ENCODE peak calls at places on chromosomes 16 and 17, in ten cellular contexts. L is transverse colon; Q is WERI-Rb-1; R is non-pigmented ciliary epithelial cell; O is progenitor cell of endocrine pancreas; D is hippocampal formation; U is activated CD4-positive, CD25-positive, alpha-beta regulatory T cell; J is dermis microvascular lymphatic vessel endothelial cell; Z is GM23248; B is effector CD8-positive, alpha-beta T cell. S is an unnamed sample.

GRCh38 chr17:73343739-73344454 is 32.1 kb upstream of the CDC42EP4 start:
- DNase-seq in L (no peak), Q (no peak), R (no peak), O (no peak), D (no peak), U (no peak), J (no peak), Z (peak; percentile 23), B (no peak), S (no peak)

GRCh38 chr17:62816282-62816839 is 8.2 kb upstream of the MARCHF10 start:
- DNase-seq in L (no peak), Q (no peak), R (no peak), O (no peak), D (no peak), U (no peak), J (no peak), Z (no peak), B (no peak), S (no peak)

GRCh38 chr17:59547131-59547915 is 18.1 kb upstream of the DHX40 start:
- DNase-seq in L (no peak), Q (no peak), R (no peak), O (no peak), D (no peak), U (no peak), J (no peak), Z (no peak), B (no peak), S (no peak)

GRCh38 chr16:86777098-86777946 is 199.0 kb downstream of the FOXL1 start:
- DNase-seq in L (no peak), Q (peak; percentile 16), R (no peak), O (no peak), D (no peak), U (no peak), J (no peak), Z (peak; percentile 23), B (no peak), S (no peak)

GRCh38 chr17:75549246-75550138 is 24.0 kb downstream of the LLGL2 start:
- DNase-seq in L (peak; percentile 87), Q (peak; percentile 9), R (no peak), O (peak; percentile 76), D (no peak), U (no peak), J (no peak), Z (no peak), B (no peak), S (no peak)

GRCh38 chr17:41334899-41335298 is 15.7 kb downstream of the KRT33A start:
- DNase-seq in L (no peak), Q (no peak), R (no peak), O (no peak), D (no peak), U (no peak), J (no peak), Z (no peak), B (no peak), S (no peak)

GRCh38 chr17:77315551-77316190 is 174.9 kb downstream of the SEC14L1 start:
- DNase-seq in L (peak; percentile 19), Q (no peak), R (no peak), O (no peak), D (no peak), U (no peak), J (no peak), Z (no peak), B (no peak), S (peak; percentile 51)

GRCh38 chr17:39753514-39754160 is 15.9 kb downstream of the GRB7 start:
- DNase-seq in L (peak; percentile 72), Q (no peak), R (no peak), O (no peak), D (no peak), U (peak; percentile 74), J (no peak), Z (peak; percentile 55), B (peak; percentile 73), S (peak; percentile 78)

GRCh38 chr16:80954985-80955384 is 51.7 kb downstream of the CMC2 start:
- DNase-seq in L (no peak), Q (no peak), R (no peak), O (no peak), D (no peak), U (no peak), J (no peak), Z (no peak), B (no peak), S (no peak)

GRCh38 chr17:14143678-14144077 is 74.4 kb downstream of the COX10 start:
- DNase-seq in L (peak; percentile 17), Q (no peak), R (no peak), O (no peak), D (no peak), U (no peak), J (no peak), Z (peak; percentile 32), B (no peak), S (peak; percentile 53)

GRCh38 chr17:55354941-55355340 is 66.7 kb downstream of the MMD start:
- DNase-seq in L (no peak), Q (peak; percentile 66), R (no peak), O (no peak), D (no peak), U (no peak), J (no peak), Z (no peak), B (no peak), S (no peak)

S was measured in Peyer's patch.